ENCODE peak calls at places on chromosomes 2 and 18, in seven cellular contexts. One of them, this sample, is unnamed.
A peak's percentile ranks its signal among the peaks of the same experiment; 100 is the strongest.

GRCh38 chr2:239245872-239246701 is 154.7 kb downstream of the HDAC4 start:
- DNase-seq in DMS 273 treated with DMSO at 0.1 percent for 48 hours: no peak
- DNase-seq in dermis blood vessel endothelial cell: no peak
- DNase-seq in AG08395: no peak
- DNase-seq in HT1080: no peak
- DNase-seq in Calu3: peak; percentile 67
- DNase-seq in cardiac fibroblast: no peak
- DNase-seq in this sample: no peak

GRCh38 chr18:51275712-51276473 is 78.4 kb upstream of the MEX3C start:
- DNase-seq in AG08395: no peak
- DNase-seq in cardiac fibroblast: peak; percentile 41
- DNase-seq in Calu3: peak; percentile 8
- DNase-seq in dermis blood vessel endothelial cell: no peak
- DNase-seq in DMS 273 treated with DMSO at 0.1 percent for 48 hours: peak; percentile 75
- DNase-seq in HT1080: no peak
- DNase-seq in this sample: no peak

GRCh38 chr2:189851174-189851826 is 67.0 kb downstream of the PMS1 start:
- DNase-seq in dermis blood vessel endothelial cell: no peak
- DNase-seq in DMS 273 treated with DMSO at 0.1 percent for 48 hours: no peak
- DNase-seq in AG08395: no peak
- DNase-seq in Calu3: no peak
- DNase-seq in cardiac fibroblast: no peak
- DNase-seq in HT1080: no peak
- DNase-seq in this sample: no peak

GRCh38 chr2:6826081-6826913 is 39.4 kb downstream of the CMPK2 start:
- DNase-seq in cardiac fibroblast: peak; percentile 91
- DNase-seq in Calu3: peak; percentile 66
- DNase-seq in DMS 273 treated with DMSO at 0.1 percent for 48 hours: peak; percentile 7
- DNase-seq in dermis blood vessel endothelial cell: peak; percentile 70
- DNase-seq in HT1080: peak; percentile 95
- DNase-seq in AG08395: peak; percentile 49
- DNase-seq in this sample: no peak

GRCh38 chr2:128714861-128715312 is 396.2 kb upstream of the HS6ST1 start:
- DNase-seq in DMS 273 treated with DMSO at 0.1 percent for 48 hours: peak; percentile 4
- DNase-seq in dermis blood vessel endothelial cell: no peak
- DNase-seq in HT1080: no peak
- DNase-seq in Calu3: no peak
- DNase-seq in cardiac fibroblast: no peak
- DNase-seq in AG08395: no peak
- DNase-seq in this sample: peak; percentile 4

GRCh38 chr2:200330351-200331120 is 24.0 kb downstream of the SPATS2L start:
- DNase-seq in dermis blood vessel endothelial cell: no peak
- DNase-seq in HT1080: no peak
- DNase-seq in Calu3: no peak
- DNase-seq in AG08395: no peak
- DNase-seq in cardiac fibroblast: no peak
- DNase-seq in DMS 273 treated with DMSO at 0.1 percent for 48 hours: no peak
- DNase-seq in this sample: no peak

GRCh38 chr18:3380384-3380961 is 69.5 kb upstream of the TGIF1 start:
- DNase-seq in dermis blood vessel endothelial cell: peak; percentile 26
- DNase-seq in DMS 273 treated with DMSO at 0.1 percent for 48 hours: no peak
- DNase-seq in cardiac fibroblast: peak; percentile 86
- DNase-seq in AG08395: no peak
- DNase-seq in Calu3: peak; percentile 15
- DNase-seq in HT1080: peak; percentile 85
- DNase-seq in this sample: no peak

GRCh38 chr2:74278176-74278575 is 65.0 kb downstream of the SLC4A5 start:
- DNase-seq in DMS 273 treated with DMSO at 0.1 percent for 48 hours: no peak
- DNase-seq in AG08395: no peak
- DNase-seq in dermis blood vessel endothelial cell: no peak
- DNase-seq in cardiac fibroblast: no peak
- DNase-seq in HT1080: no peak
- DNase-seq in Calu3: no peak
- DNase-seq in this sample: no peak

GRCh38 chr18:2889761-2890192 is 43.0 kb downstream of the EMILIN2 start:
- DNase-seq in Calu3: no peak
- DNase-seq in AG08395: no peak
- DNase-seq in dermis blood vessel endothelial cell: no peak
- DNase-seq in HT1080: no peak
- DNase-seq in DMS 273 treated with DMSO at 0.1 percent for 48 hours: no peak
- DNase-seq in cardiac fibroblast: peak; percentile 40
- DNase-seq in this sample: no peak

GRCh38 chr2:20467789-20468548 is 21.1 kb downstream of the RHOB start:
- DNase-seq in Calu3: no peak
- DNase-seq in dermis blood vessel endothelial cell: no peak
- DNase-seq in AG08395: no peak
- DNase-seq in DMS 273 treated with DMSO at 0.1 percent for 48 hours: no peak
- DNase-seq in cardiac fibroblast: no peak
- DNase-seq in HT1080: no peak
- DNase-seq in this sample: no peak

GRCh38 chr2:24115057-24115456 is 8.1 kb downstream of the PFN4 start:
- DNase-seq in Calu3: no peak
- DNase-seq in DMS 273 treated with DMSO at 0.1 percent for 48 hours: no peak
- DNase-seq in HT1080: peak; percentile 12
- DNase-seq in dermis blood vessel endothelial cell: no peak
- DNase-seq in cardiac fibroblast: peak; percentile 41
- DNase-seq in AG08395: no peak
- DNase-seq in this sample: no peak

This sample was measured in central memory CD8-positive, alpha-beta T cell.